ENCODE peak calls at places on chromosomes 13 and 19, in four cellular contexts. O, I, M and B are unnamed samples.

GRCh38 chr13:97339019-97339988 is 94.7 kb upstream of the RAP2A start:
- DNase-seq in I (peak), M (peak), O (no peak), B (peak)

GRCh38 chr13:112124100-112124499 is 57.2 kb downstream of the SOX1 start:
- DNase-seq in I (no peak), O (no peak), M (no peak), B (no peak)

GRCh38 chr13:85266771-85267170 is 532.4 kb downstream of the SLITRK6 start:
- DNase-seq in I (no peak), O (no peak), M (no peak), B (no peak)

GRCh38 chr13:84121456-84121855 is 239.2 kb upstream of the SLITRK1 start:
- DNase-seq in I (no peak), O (no peak), M (no peak), B (no peak)

GRCh38 chr19:18843960-18844359 is 12.2 kb downstream of the UPF1 start:
- DNase-seq in O (no peak), M (peak), I (no peak), B (no peak)

GRCh38 chr19:28686741-28687140 is 526.2 kb downstream of the UQCRFS1 start:
- DNase-seq in M (peak), I (no peak), O (no peak), B (no peak)

GRCh38 chr19:17610384-17610783 is 54.9 kb downstream of the COLGALT1 start:
- DNase-seq in M (peak), I (no peak), O (no peak), B (no peak)

GRCh38 chr13:110592670-110593069 is 22.7 kb upstream of the NAXD start:
- DNase-seq in I (no peak), M (no peak), O (no peak), B (no peak)

GRCh38 chr13:94858856-94859811 is 146.8 kb upstream of the SOX21 start:
- DNase-seq in I (no peak), O (no peak), M (no peak), B (peak)